ENCODE peak calls at places on chromosome 3, in four cellular contexts. E is kidney, A is HFFc6, Y is fibroblast of pulmonary artery. J is an unnamed sample.

GRCh38 chr3:129226374-129226773 is 23.0 kb upstream of the COPG1 start:
- DNase-seq in A (peak; percentile 94), Y (peak; percentile 81), E (no peak), J (no peak)

GRCh38 chr3:182116386-182116785 is 404.7 kb downstream of the SOX2 start:
- DNase-seq in Y (no peak), A (no peak), E (no peak), J (no peak)

GRCh38 chr3:78517932-78518331 is 1249.9 kb downstream of the ROBO1 start:
- DNase-seq in A (no peak), Y (no peak), E (no peak), J (no peak)

GRCh38 chr3:177281292-177281942 is 84.1 kb upstream of the TBL1XR1 start:
- DNase-seq in E (no peak), Y (no peak), A (no peak), J (no peak)

GRCh38 chr3:46496745-46497555 is 826 bp upstream of the RTP3 start:
- DNase-seq in A (no peak), E (no peak), Y (peak; percentile 23), J (no peak)

GRCh38 chr3:13027154-13027553 is 46.1 kb downstream of the IQSEC1 start:
- DNase-seq in E (peak; percentile 52), A (no peak), Y (no peak), J (no peak)

GRCh38 chr3:133996251-133996661 is 33.5 kb downstream of the SLCO2A1 start:
- DNase-seq in A (no peak), Y (no peak), E (no peak), J (peak; percentile 31)

GRCh38 chr3:133956982-133957381 is 61.3 kb upstream of the RAB6B start:
- DNase-seq in E (peak; percentile 21), A (no peak), Y (no peak), J (no peak)

GRCh38 chr3:121748638-121749275 is 784 bp downstream of the GOLGB1 start:
- DNase-seq in E (no peak), A (peak; percentile 21), Y (peak; percentile 65), J (no peak)

GRCh38 chr3:46566040-46566631 is at the start of gene LRRC2:
- DNase-seq in A (peak; percentile 38), E (peak; percentile 70), Y (peak; percentile 76), J (no peak)

GRCh38 chr3:174342206-174342605 is 516.9 kb upstream of the NAALADL2 start:
- DNase-seq in A (no peak), E (no peak), Y (no peak), J (no peak)

GRCh38 chr3:123693584-123693983 is 108.7 kb upstream of the HACD2 start:
- DNase-seq in E (no peak), A (no peak), Y (no peak), J (no peak)

GRCh38 chr3:46442591-46443530 is 21.8 kb downstream of the LTF start:
- DNase-seq in A (peak; percentile 36), Y (no peak), E (no peak), J (peak; percentile 58)

GRCh38 chr3:192816274-192816853 is 89.0 kb upstream of the FGF12 start:
- DNase-seq in A (peak; percentile 67), Y (peak; percentile 79), E (no peak), J (no peak)

GRCh38 chr3:58952128-58952917 is 97.5 kb downstream of the CFAP20DC start:
- DNase-seq in E (no peak), A (no peak), Y (no peak), J (no peak)

GRCh38 chr3:190721330-190721729 is 141.2 kb downstream of the GMNC start:
- DNase-seq in Y (no peak), E (no peak), A (no peak), J (no peak)

GRCh38 chr3:105369501-105370371 is 3.0 kb downstream of the ALCAM start:
- DNase-seq in A (peak; percentile 70), E (peak; percentile 85), Y (peak; percentile 84), J (peak; percentile 81)

GRCh38 chr3:123779646-123780231 is 104.4 kb downstream of the MYLK start:
- DNase-seq in A (no peak), E (no peak), Y (no peak), J (no peak)

GRCh38 chr3:12916159-12916558 is 74.8 kb upstream of the RPL32 start:
- DNase-seq in Y (no peak), E (no peak), A (no peak), J (no peak)

GRCh38 chr3:135229018-135229495 is 434.0 kb downstream of the EPHB1 start:
- DNase-seq in E (no peak), A (no peak), Y (no peak), J (no peak)

GRCh38 chr3:71718069-71718468 is 7.1 kb downstream of the EIF4E3 start:
- DNase-seq in Y (no peak), A (no peak), E (no peak), J (no peak)

GRCh38 chr3:156005698-156006097 is 114.7 kb upstream of the KCNAB1 start:
- DNase-seq in A (no peak), Y (no peak), E (no peak), J (no peak)

GRCh38 chr3:139264375-139264774 is 79.4 kb upstream of the MRPS22 start:
- DNase-seq in E (no peak), Y (no peak), A (no peak), J (peak; percentile 28)

GRCh38 chr3:153284282-153284938 is 122.4 kb downstream of the RAP2B start:
- DNase-seq in E (no peak), A (peak; percentile 87), Y (peak; percentile 94), J (no peak)

GRCh38 chr3:45595364-45596154 is 1.0 kb downstream of the LIMD1 start:
- DNase-seq in E (no peak), A (no peak), Y (no peak), J (no peak)

GRCh38 chr3:140078940-140079339 is 144.0 kb downstream of the CLSTN2 start:
- DNase-seq in Y (no peak), A (no peak), E (no peak), J (no peak)

GRCh38 chr3:57960174-57960505 is 48.1 kb upstream of the FLNB start:
- DNase-seq in Y (no peak), A (no peak), E (no peak), J (no peak)

GRCh38 chr3:7207092-7207491 is 346.2 kb downstream of the GRM7 start:
- DNase-seq in A (no peak), E (no peak), Y (no peak), J (no peak)

GRCh38 chr3:53252105-53252946 is 3.5 kb downstream of the TKT start:
- DNase-seq in A (no peak), Y (peak; percentile 35), E (no peak), J (no peak)

GRCh38 chr3:154275965-154276364 is 48.3 kb downstream of the DHX36 start:
- DNase-seq in E (no peak), A (no peak), Y (no peak), J (no peak)

GRCh38 chr3:194267744-194268658 is 83.1 kb downstream of the CPN2 start:
- DNase-seq in Y (peak; percentile 99), E (no peak), A (no peak), J (peak; percentile 80)

GRCh38 chr3:20914260-20914659 is 728.3 kb upstream of the SGO1 start:
- DNase-seq in E (no peak), Y (no peak), A (no peak), J (no peak)

GRCh38 chr3:80087769-80088168 is 320.0 kb upstream of the ROBO1 start:
- DNase-seq in E (no peak), A (no peak), Y (peak; percentile 59), J (no peak)

GRCh38 chr3:8769088-8769822 is at the start of gene OXTR:
- DNase-seq in Y (peak; percentile 83), A (peak; percentile 87), E (peak; percentile 82), J (no peak)

GRCh38 chr3:149777414-149778214 is 14.7 kb downstream of the ANKUB1 start:
- DNase-seq in E (no peak), Y (no peak), A (no peak), J (no peak)

GRCh38 chr3:123027292-123028232 is at the start of gene SEMA5B:
- DNase-seq in A (no peak), Y (no peak), E (peak; percentile 82), J (no peak)

GRCh38 chr3:165816209-165816608 is 21.0 kb downstream of the BCHE start:
- DNase-seq in Y (no peak), A (no peak), E (no peak), J (no peak)

GRCh38 chr3:5226783-5227182 is 39.3 kb downstream of the EDEM1 start:
- DNase-seq in E (no peak), Y (peak; percentile 60), A (peak; percentile 40), J (no peak)
- TF ChIP-seq CTCF in E (peak; percentile 52), Y (peak; percentile 52), A (peak; percentile 75), J (no peak)

GRCh38 chr3:126132751-126133511 is 47.5 kb downstream of the ALDH1L1 start:
- DNase-seq in Y (peak; percentile 29), E (peak; percentile 31), A (no peak), J (peak; percentile 41)
- TF ChIP-seq CTCF in Y (peak; percentile 48), E (no peak), A (no peak), J (no peak)

GRCh38 chr3:28349397-28350000 is 875 bp upstream of the AZI2 start:
- DNase-seq in A (no peak), Y (no peak), E (no peak), J (no peak)
- TF ChIP-seq CTCF in A (no peak), Y (peak; percentile 0), E (no peak), J (no peak)

GRCh38 chr3:38587548-38588131 is 61.8 kb downstream of the SCN5A start:
- DNase-seq in Y (no peak), A (no peak), E (peak; percentile 58), J (peak; percentile 55)
- TF ChIP-seq CTCF in Y (no peak), A (no peak), E (no peak), J (no peak)

GRCh38 chr3:56453027-56453426 is 15.2 kb downstream of the ERC2 start:
- DNase-seq in E (no peak), Y (no peak), A (no peak), J (no peak)
- TF ChIP-seq CTCF in E (no peak), Y (no peak), A (no peak), J (no peak)

GRCh38 chr3:15384510-15385237 is 42.7 kb downstream of the METTL6 start:
- DNase-seq in E (no peak), Y (no peak), A (no peak), J (no peak)
- TF ChIP-seq CTCF in E (no peak), Y (no peak), A (no peak), J (no peak)

DNA sequence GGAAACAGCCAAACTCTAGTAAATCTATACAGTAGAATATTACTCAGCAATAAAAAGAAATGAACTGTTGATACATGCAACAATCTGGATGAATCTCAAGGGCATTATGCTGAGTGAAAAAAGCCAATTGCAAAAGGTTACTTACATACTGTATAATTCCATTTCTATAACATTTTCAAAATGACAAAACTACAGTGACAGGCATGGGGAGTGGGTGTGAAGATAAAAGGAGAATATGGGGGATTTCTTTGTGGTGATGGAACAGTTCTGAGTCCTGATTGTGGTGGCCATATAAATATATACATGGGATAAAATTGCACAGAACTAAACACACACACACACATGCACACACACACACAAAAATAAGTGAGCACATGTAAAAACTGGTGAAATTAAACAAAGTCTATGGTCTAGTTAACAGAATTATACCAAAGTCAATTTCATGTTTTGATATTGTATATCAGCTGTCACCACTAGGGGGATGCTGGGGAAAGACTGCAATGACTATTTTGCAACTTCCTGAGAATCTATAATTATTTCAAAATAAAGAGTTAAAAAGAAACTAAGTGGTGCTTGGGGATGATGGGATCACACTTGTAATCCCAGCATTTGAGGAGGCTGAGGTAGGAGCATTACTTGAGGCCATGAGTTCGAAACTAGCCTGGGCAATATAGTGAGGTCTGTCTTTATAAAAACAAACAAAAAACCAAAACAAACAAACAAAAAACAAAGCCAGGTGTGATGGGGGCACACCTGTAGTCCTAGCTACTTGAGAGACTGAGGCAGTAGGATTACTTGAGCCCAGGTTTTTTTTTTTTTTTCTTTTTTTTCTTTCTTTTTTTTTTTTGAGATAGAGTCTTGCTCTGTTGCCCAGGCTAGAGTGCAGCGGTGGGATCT is 66.0 kb downstream of the SPTSSB start:
- DNase-seq in A (peak; percentile 10), Y (peak; percentile 52), E (no peak), J (no peak)
- TF ChIP-seq CTCF in A (peak; percentile 84), Y (peak; percentile 83), E (peak; percentile 32), J (peak; percentile 45)

J was measured in coronary artery.